ENCODE peak calls at places on chromosomes 5 and 9, in six cellular contexts. B is GM12865, M is lower leg skin, I is sigmoid colon, F is uterus, X is HFFc6. S is an unnamed sample.

GRCh38 chr5:24633705-24634325 is 11.0 kb downstream of the CDH10 start:
- DNase-seq in B (peak), M (no peak), I (no peak), F (no peak), X (peak), S (peak)

GRCh38 chr9:79663299-79663698 is 91.5 kb downstream of the TLE4 start:
- DNase-seq in B (no peak), M (no peak), I (no peak), F (no peak), X (no peak), S (no peak)

GRCh38 chr9:93965830-93966577 is 10.8 kb upstream of the BARX1 start:
- DNase-seq in B (no peak), M (no peak), I (no peak), F (no peak), X (no peak), S (no peak)

GRCh38 chr9:11349187-11349586 is 736.4 kb upstream of the PTPRD start:
- DNase-seq in B (no peak), M (no peak), I (no peak), F (no peak), X (no peak), S (no peak)

GRCh38 chr5:62488531-62488930 is 76.0 kb downstream of the IPO11 start:
- DNase-seq in B (no peak), M (no peak), I (no peak), F (no peak), X (no peak), S (no peak)

GRCh38 chr5:61280205-61280604 is 51.9 kb upstream of the ZSWIM6 start:
- DNase-seq in B (peak), M (no peak), I (no peak), F (no peak), X (peak), S (peak)

GRCh38 chr9:71218774-71219173 is 97.4 kb upstream of the TRPM3 start:
- DNase-seq in B (no peak), M (no peak), I (no peak), F (no peak), X (no peak), S (no peak)

GRCh38 chr9:105054488-105054887 is 126.5 kb upstream of the ABCA1 start:
- DNase-seq in B (no peak), M (no peak), I (peak), F (no peak), X (peak), S (no peak)

GRCh38 chr9:103041961-103042360 is 46.8 kb downstream of the CYLC2 start:
- DNase-seq in B (no peak), M (no peak), I (no peak), F (no peak), X (no peak), S (no peak)

GRCh38 chr9:131382850-131383729 is 10.8 kb upstream of the PRRC2B start:
- DNase-seq in B (no peak), M (no peak), I (peak), F (peak), X (peak), S (no peak)

GRCh38 chr5:175464414-175465233 is 13.7 kb upstream of the SFXN1 start:
- DNase-seq in B (peak), M (no peak), I (no peak), F (no peak), X (peak), S (peak)

GRCh38 chr5:119656023-119656422 is 26.7 kb downstream of the FAM170A start:
- DNase-seq in B (no peak), M (no peak), I (no peak), F (no peak), X (no peak), S (no peak)

GRCh38 chr5:141904551-141904950 is 19.1 kb upstream of the DELE1 start:
- DNase-seq in B (no peak), M (no peak), I (no peak), F (no peak), X (no peak), S (no peak)

GRCh38 chr9:99919930-99920329 is 13.5 kb downstream of the STX17 start:
- DNase-seq in B (no peak), M (no peak), I (no peak), F (no peak), X (no peak), S (no peak)

GRCh38 chr5:139764250-139764791 is 31.3 kb upstream of the PSD2 start:
- DNase-seq in B (no peak), M (no peak), I (no peak), F (no peak), X (no peak), S (peak)

GRCh38 chr9:123290764-123291163 is 22.4 kb upstream of the STRBP start:
- DNase-seq in B (no peak), M (no peak), I (no peak), F (no peak), X (no peak), S (no peak)

GRCh38 chr5:56699588-56699987 is 115.8 kb upstream of the MAP3K1 start:
- DNase-seq in B (no peak), M (no peak), I (no peak), F (no peak), X (no peak), S (no peak)

GRCh38 chr9:69999331-69999730 is 44.3 kb upstream of the MAMDC2 start:
- DNase-seq in B (no peak), M (peak), I (no peak), F (no peak), X (no peak), S (no peak)

GRCh38 chr9:92432350-92432749 is 8.1 kb upstream of the OMD start:
- DNase-seq in B (no peak), M (no peak), I (no peak), F (no peak), X (no peak), S (no peak)

GRCh38 chr9:128899566-128900322 is 17.8 kb downstream of the LRRC8A start:
- DNase-seq in B (peak), M (no peak), I (no peak), F (no peak), X (no peak), S (peak)

GRCh38 chr5:11044581-11044980 is 283.5 kb upstream of the DAP start:
- DNase-seq in B (no peak), M (no peak), I (no peak), F (no peak), X (no peak), S (no peak)

GRCh38 chr5:59596586-59597348 is 296.8 kb downstream of the PDE4D start:
- DNase-seq in B (no peak), M (no peak), I (no peak), F (no peak), X (peak), S (no peak)

GRCh38 chr9:136764301-136764891 is at the start of gene LCN15:
- DNase-seq in B (no peak), M (no peak), I (peak), F (no peak), X (no peak), S (no peak)

GRCh38 chr5:137145726-137146125 is 353.4 kb downstream of the SPOCK1 start:
- DNase-seq in B (no peak), M (no peak), I (no peak), F (no peak), X (no peak), S (no peak)

GRCh38 chr9:88173378-88173999 is 35.2 kb upstream of the SPATA31C2 start:
- DNase-seq in B (peak), M (peak), I (no peak), F (no peak), X (peak), S (peak)

GRCh38 chr5:602466-603035 is 9.6 kb upstream of the CEP72 start:
- DNase-seq in B (no peak), M (no peak), I (peak), F (no peak), X (no peak), S (no peak)

GRCh38 chr9:75467141-75467540 is 378.8 kb downstream of the OSTF1 start:
- DNase-seq in B (no peak), M (peak), I (no peak), F (no peak), X (no peak), S (no peak)

GRCh38 chr5:113680534-113680933 is 167.0 kb downstream of the YTHDC2 start:
- DNase-seq in B (no peak), M (no peak), I (no peak), F (no peak), X (no peak), S (no peak)

GRCh38 chr5:169100735-169101075 is 200.2 kb downstream of the SLIT3 start:
- DNase-seq in B (no peak), M (peak), I (no peak), F (no peak), X (peak), S (no peak)

GRCh38 chr9:15272377-15272928 is 34.6 kb downstream of the TTC39B start:
- DNase-seq in B (no peak), M (no peak), I (no peak), F (no peak), X (no peak), S (no peak)

GRCh38 chr9:89080193-89080592 is 88.9 kb downstream of the S1PR3 start:
- DNase-seq in B (no peak), M (peak), I (peak), F (peak), X (no peak), S (no peak)

GRCh38 chr9:135338546-135338945 is 141.0 kb upstream of the PPP1R26 start:
- DNase-seq in B (no peak), M (no peak), I (peak), F (no peak), X (no peak), S (no peak)

GRCh38 chr9:132554755-132555154 is 27.7 kb upstream of the BARHL1 start:
- DNase-seq in B (no peak), M (no peak), I (no peak), F (no peak), X (no peak), S (no peak)

GRCh38 chr5:142816577-142816976 is 46.4 kb downstream of the ARHGAP26 start:
- DNase-seq in B (no peak), M (no peak), I (no peak), F (no peak), X (peak), S (no peak)

GRCh38 chr9:7216004-7216821 is 458.4 kb downstream of the KDM4C start:
- DNase-seq in B (no peak), M (no peak), I (no peak), F (no peak), X (no peak), S (peak)

GRCh38 chr5:76838481-76839261 is 11.1 kb upstream of the S100Z start:
- DNase-seq in B (no peak), M (no peak), I (no peak), F (no peak), X (peak), S (no peak)

GRCh38 chr5:76831108-76831447 is 12.2 kb downstream of the F2RL1 start:
- DNase-seq in B (peak), M (no peak), I (no peak), F (no peak), X (peak), S (peak)

GRCh38 chr5:76836585-76836984 is 13.2 kb upstream of the S100Z start:
- DNase-seq in B (no peak), M (no peak), I (no peak), F (no peak), X (no peak), S (no peak)

GRCh38 chr5:76836181-76836580 is 13.6 kb upstream of the S100Z start:
- DNase-seq in B (no peak), M (no peak), I (no peak), F (no peak), X (no peak), S (no peak)
- TF ChIP-seq CTCF in B (no peak), M (no peak), I (no peak), F (no peak), X (peak), S (no peak)

GRCh38 chr5:83595217-83595616 is 123.7 kb downstream of the VCAN start:
- DNase-seq in B (no peak), M (no peak), I (no peak), F (no peak), X (no peak), S (no peak)
- TF ChIP-seq CTCF in B (no peak), M (no peak), I (no peak), F (no peak), X (peak), S (no peak)

GRCh38 chr5:130773813-130774212 is 391.2 kb downstream of the HINT1 start:
- DNase-seq in B (no peak), M (no peak), I (no peak), F (no peak), X (no peak), S (no peak)
- TF ChIP-seq CTCF in B (no peak), M (no peak), I (no peak), F (no peak), X (no peak), S (no peak)

GRCh38 chr5:155827949-155828348 is 499.0 kb upstream of the SGCD start:
- DNase-seq in B (peak), M (no peak), I (no peak), F (no peak), X (no peak), S (no peak)

GRCh38 chr5:155838394-155838793 is 488.6 kb upstream of the SGCD start:
- DNase-seq in B (no peak), M (no peak), I (no peak), F (no peak), X (no peak), S (no peak)

GRCh38 chr5:155836404-155836803 is 490.6 kb upstream of the SGCD start:
- DNase-seq in B (no peak), M (no peak), I (no peak), F (no peak), X (no peak), S (no peak)

GRCh38 chr5:155834271-155834975 is 492.5 kb upstream of the SGCD start:
- DNase-seq in B (no peak), M (no peak), I (no peak), F (no peak), X (no peak), S (no peak)

DNA sequence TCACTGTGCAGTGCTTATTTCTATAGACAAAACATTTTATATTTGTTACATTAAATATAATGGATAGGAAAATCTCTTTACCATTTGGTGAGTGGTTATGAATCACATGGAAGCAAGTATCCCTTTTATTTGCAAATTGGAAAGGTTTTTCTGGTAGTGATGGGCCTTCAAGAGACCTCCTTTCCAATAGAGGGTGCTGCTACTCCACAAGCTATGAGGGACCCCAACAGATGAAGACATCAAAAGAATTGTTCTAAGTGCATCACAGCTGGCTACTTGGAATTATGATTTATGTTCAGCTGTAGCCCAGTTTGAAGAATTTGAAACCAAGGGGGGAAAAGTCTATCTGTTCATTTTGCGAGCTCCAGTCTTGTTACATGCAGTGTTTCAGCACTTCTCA is 493.7 kb upstream of the SGCD start:
- DNase-seq in B (peak), M (no peak), I (no peak), F (no peak), X (no peak), S (no peak)
- TF ChIP-seq CTCF in B (no peak), M (no peak), I (no peak), F (no peak), X (no peak), S (no peak)

GRCh38 chr5:178476531-178476930 is 113.7 kb downstream of the COL23A1 start:
- DNase-seq in B (no peak), M (no peak), I (no peak), F (no peak), X (no peak), S (no peak)

GRCh38 chr5:178478370-178478769 is 111.8 kb downstream of the COL23A1 start:
- DNase-seq in B (no peak), M (no peak), I (no peak), F (no peak), X (no peak), S (no peak)

GRCh38 chr5:178477224-178478201 is 112.7 kb downstream of the COL23A1 start:
- DNase-seq in B (no peak), M (no peak), I (no peak), F (no peak), X (no peak), S (no peak)

GRCh38 chr5:178483620-178484019 is 106.6 kb downstream of the COL23A1 start:
- DNase-seq in B (peak), M (no peak), I (no peak), F (no peak), X (no peak), S (peak)

DNA sequence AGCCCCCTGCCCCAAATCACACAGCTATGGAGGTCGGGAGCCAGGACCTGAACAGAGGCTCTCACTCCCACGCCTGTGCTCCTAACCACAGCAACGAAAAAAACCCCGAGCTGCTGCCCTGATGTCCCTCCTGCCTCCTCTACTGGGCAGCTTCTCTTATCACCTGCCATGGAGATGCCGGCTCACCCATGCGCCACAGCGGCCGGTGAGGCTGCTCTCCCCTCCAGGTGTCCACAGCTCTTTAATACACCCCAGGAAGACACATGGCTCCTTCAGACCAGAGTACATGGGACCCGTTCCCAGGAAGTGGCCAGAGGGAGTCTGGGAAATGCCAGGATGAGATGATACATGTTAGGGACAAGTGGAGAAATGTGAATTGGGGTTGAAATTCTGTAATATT is 110.9 kb downstream of the COL23A1 start:
- DNase-seq in B (no peak), M (no peak), I (no peak), F (no peak), X (no peak), S (no peak)
- TF ChIP-seq CTCF in B (no peak), M (no peak), I (no peak), F (no peak), X (no peak), S (no peak)

GRCh38 chr9:113738898-113739604 is 137.1 kb upstream of the ZNF618 start:
- DNase-seq in B (peak), M (no peak), I (no peak), F (no peak), X (no peak), S (peak)
- TF ChIP-seq CTCF in B (no peak), M (no peak), I (no peak), F (no peak), X (no peak), S (no peak)

DNA sequence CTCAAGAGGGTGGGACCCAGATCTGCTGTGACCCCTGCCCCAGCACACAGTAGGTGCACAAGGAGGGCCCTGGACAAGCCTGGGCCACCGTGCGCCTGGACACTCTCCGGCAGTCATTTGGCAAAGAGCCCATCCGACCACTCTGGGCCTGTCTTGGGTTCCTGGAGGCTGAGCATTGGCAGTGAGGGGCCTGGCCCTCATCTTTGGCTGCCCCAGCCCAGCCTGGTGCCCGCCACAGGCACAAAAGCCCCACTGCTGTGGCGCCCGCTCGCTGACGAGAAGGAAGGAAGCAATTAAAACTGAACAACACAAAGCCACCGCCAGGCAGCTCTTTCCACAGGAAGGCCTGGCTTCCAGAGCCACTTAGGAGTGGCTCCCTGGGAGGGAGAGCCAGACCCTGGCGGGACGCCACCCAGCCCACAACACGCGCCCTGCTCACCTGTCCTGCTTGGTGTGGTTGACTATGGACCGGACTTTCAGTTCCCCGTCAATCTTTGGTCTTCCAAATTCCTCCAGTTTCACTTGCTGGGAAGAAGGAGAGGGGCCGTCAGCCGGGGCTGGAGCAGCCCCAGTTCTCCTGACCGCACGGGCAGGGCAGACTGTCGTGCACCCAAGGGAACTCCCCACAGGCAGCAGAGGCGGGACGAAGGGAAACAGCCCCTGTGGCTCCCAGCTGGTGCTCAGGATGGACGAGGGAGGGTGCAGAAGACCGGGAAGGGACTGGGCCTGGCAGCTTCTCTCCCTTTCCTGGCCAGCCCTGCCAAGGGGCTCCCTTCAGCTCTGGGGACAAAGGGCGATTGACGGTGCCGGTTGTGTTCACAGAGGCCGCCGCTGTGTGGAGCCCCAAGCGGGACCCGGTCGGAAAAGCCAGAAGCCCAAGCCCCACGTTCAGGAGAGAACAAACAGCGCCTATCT is 50.9 kb upstream of the SARDH start:
- DNase-seq in B (no peak), M (peak), I (no peak), F (no peak), X (no peak), S (no peak)
- TF ChIP-seq CTCF in B (no peak), M (no peak), I (no peak), F (no peak), X (no peak), S (no peak)

GRCh38 chr5:36055984-36056383 is 10.7 kb downstream of the UGT3A2 start:
- DNase-seq in B (no peak), M (no peak), I (no peak), F (no peak), X (no peak), S (no peak)

GRCh38 chr5:36066001-36066539 is 612 bp downstream of the UGT3A2 start:
- DNase-seq in B (no peak), M (no peak), I (no peak), F (no peak), X (no peak), S (no peak)

GRCh38 chr5:36059571-36060515 is 6.8 kb downstream of the UGT3A2 start:
- DNase-seq in B (no peak), M (no peak), I (no peak), F (no peak), X (peak), S (no peak)

GRCh38 chr5:36058776-36059175 is 7.9 kb downstream of the UGT3A2 start:
- DNase-seq in B (no peak), M (no peak), I (no peak), F (no peak), X (no peak), S (no peak)

DNA sequence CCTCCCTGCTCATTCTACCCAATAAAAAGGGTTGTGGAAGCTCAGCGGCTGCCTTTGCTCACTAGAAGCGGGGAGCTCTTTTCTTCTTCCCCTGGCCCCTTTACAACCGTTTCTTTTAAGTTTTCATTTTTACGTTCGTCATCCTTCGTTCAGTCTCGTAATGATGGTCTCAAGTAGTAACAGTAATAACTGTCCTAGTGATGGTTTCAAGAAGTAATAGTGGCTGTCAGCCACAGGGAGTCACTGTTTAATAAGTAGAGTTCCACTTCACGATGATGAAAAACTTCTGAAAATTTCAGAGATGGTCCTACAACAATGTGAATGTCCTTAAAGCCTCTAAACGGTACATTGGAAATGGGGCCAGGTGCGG is 6.2 kb downstream of the UGT3A2 start:
- DNase-seq in B (peak), M (no peak), I (no peak), F (no peak), X (peak), S (no peak)
- TF ChIP-seq CTCF in B (peak), M (no peak), I (no peak), F (no peak), X (peak), S (no peak)

GRCh38 chr9:78021692-78022091 is 9.9 kb downstream of the GNAQ start:
- DNase-seq in B (no peak), M (no peak), I (no peak), F (no peak), X (no peak), S (no peak)
- TF ChIP-seq CTCF in B (no peak), M (no peak), I (no peak), F (no peak), X (no peak), S (no peak)